ENCODE peak calls at places on chromosomes 13 and 19, in six cellular contexts. K is GM23338, R is aorta, Z is upper lobe of right lung, S is Peyer's patch, Q is right lobe of liver. I is an unnamed sample.

GRCh38 chr19:1069009-1069779 is 2.2 kb downstream of the ARHGAP45 start:
- DNase-seq in S (peak; percentile 89), K (no peak), R (peak; percentile 83), Z (peak; percentile 92), Q (peak; percentile 69), I (peak; percentile 73)

GRCh38 chr19:40392894-40393517 is 3.0 kb upstream of the HIPK4 start:
- DNase-seq in K (no peak), S (no peak), Z (peak; percentile 80), R (no peak), Q (no peak), I (no peak)

GRCh38 chr19:1395194-1396018 is 5.9 kb downstream of the GAMT start:
- DNase-seq in Z (no peak), R (peak; percentile 73), S (no peak), Q (peak; percentile 86), K (no peak), I (no peak)

GRCh38 chr13:42001580-42001979 is 40.7 kb upstream of the VWA8 start:
- DNase-seq in Z (peak; percentile 66), S (no peak), Q (no peak), R (no peak), K (peak; percentile 28), I (no peak)

GRCh38 chr13:23558675-23559536 is 11.3 kb upstream of the TNFRSF19 start:
- DNase-seq in S (no peak), K (peak; percentile 33), Z (peak; percentile 74), R (no peak), Q (no peak), I (no peak)

GRCh38 chr19:41753159-41753558 is 2.2 kb upstream of the CEACAM6 start:
- DNase-seq in Q (peak; percentile 56), Z (peak; percentile 88), S (peak; percentile 58), K (peak; percentile 85), R (peak; percentile 83), I (peak; percentile 84)

GRCh38 chr13:96967248-96967745 is 27.0 kb downstream of the OXGR1 start:
- DNase-seq in K (peak; percentile 72), Q (no peak), R (no peak), S (no peak), Z (no peak), I (no peak)

GRCh38 chr13:74696148-74696922 is 562.1 kb upstream of the KLF12 start:
- DNase-seq in K (peak; percentile 4), R (no peak), Z (no peak), S (no peak), Q (no peak), I (no peak)

GRCh38 chr19:52778811-52779210 is 7.8 kb downstream of the ZNF600 start:
- DNase-seq in S (no peak), Z (no peak), K (no peak), Q (no peak), R (no peak), I (no peak)

GRCh38 chr19:19343762-19344161 is 23.1 kb downstream of the MAU2 start:
- DNase-seq in Z (no peak), K (no peak), Q (no peak), S (no peak), R (no peak), I (no peak)

GRCh38 chr19:56066152-56067023 is 54.7 kb downstream of the ZNF787 start:
- DNase-seq in S (peak; percentile 40), K (peak; percentile 82), Q (peak; percentile 80), R (peak; percentile 90), Z (peak; percentile 83), I (peak; percentile 59)

GRCh38 chr19:43789029-43789428 is 8.3 kb upstream of the KCNN4 start:
- DNase-seq in Q (no peak), K (peak; percentile 80), R (peak; percentile 17), Z (no peak), S (no peak), I (no peak)

GRCh38 chr13:27359203-27359821 is 65.1 kb upstream of the GTF3A start:
- DNase-seq in Z (peak; percentile 77), R (peak; percentile 86), Q (peak; percentile 64), S (peak; percentile 64), K (peak; percentile 84), I (peak; percentile 69)

GRCh38 chr19:21256722-21257121 is 72.5 kb downstream of the ZNF708 start:
- DNase-seq in S (no peak), Q (no peak), K (peak; percentile 91), Z (no peak), R (no peak), I (no peak)

GRCh38 chr19:55472463-55472862 is 4.0 kb upstream of the ZNF628 start:
- DNase-seq in Z (no peak), K (no peak), Q (peak; percentile 13), S (no peak), R (no peak), I (no peak)

GRCh38 chr13:82800391-82800790 is 1081.9 kb downstream of the SLITRK1 start:
- DNase-seq in R (no peak), K (no peak), Q (no peak), Z (no peak), S (no peak), I (no peak)

GRCh38 chr13:48571121-48571901 is 38.4 kb upstream of the RCBTB2 start:
- DNase-seq in Q (no peak), S (no peak), Z (no peak), R (no peak), K (no peak), I (no peak)

GRCh38 chr19:13073263-13073662 is 29.4 kb downstream of the LYL1 start:
- DNase-seq in R (no peak), Z (no peak), K (no peak), Q (no peak), S (no peak), I (no peak)

GRCh38 chr19:49469828-49470614 is 4.0 kb upstream of the FLT3LG start:
- DNase-seq in R (no peak), Q (no peak), K (peak; percentile 53), S (peak; percentile 88), Z (no peak), I (peak; percentile 81)

GRCh38 chr13:64274481-64275217 is 2859.0 kb upstream of the PCDH20 start:
- DNase-seq in K (no peak), Z (no peak), Q (no peak), S (no peak), R (no peak), I (no peak)
- H3K27ac ChIP-seq in K (no peak overlapping the region), Z (no peak overlapping the region), Q (no peak overlapping the region), S (no peak overlapping the region), R (no peak overlapping the region), I (no peak overlapping the region)

DNA sequence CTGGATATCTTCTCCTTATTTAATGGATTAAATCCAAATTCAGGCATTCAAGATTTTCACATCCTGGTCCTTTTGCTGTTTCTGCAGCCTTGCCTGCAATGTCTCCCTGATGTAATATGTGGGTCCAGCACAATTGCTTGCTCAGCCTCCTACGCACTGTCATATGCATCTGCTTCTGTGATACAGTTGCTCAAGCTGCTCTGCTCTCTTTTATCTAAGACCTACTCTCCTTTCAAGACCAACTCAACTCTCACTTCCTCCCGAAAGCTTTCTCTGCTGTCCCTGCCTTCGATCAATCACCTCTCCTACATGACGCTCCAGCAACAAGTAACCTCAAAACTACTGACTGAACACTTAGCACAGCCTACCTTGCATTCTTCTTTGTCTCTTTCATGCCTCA is 138.2 kb downstream of the DCLK1 start:
- DNase-seq in R (no peak), Z (no peak), Q (no peak), S (no peak), K (no peak), I (no peak)
- H3K4me1 ChIP-seq in R (peaks cover 4% of the 10 kb centered on the region), Z (no peaks in the 10 kb centered on the region), Q (no peaks in the 10 kb centered on the region), S (no peaks in the 10 kb centered on the region), K (peaks cover 70% of the 10 kb centered on the region), I (no peaks in the 10 kb centered on the region)

GRCh38 chr13:40285634-40286033 is 380.8 kb downstream of the FOXO1 start:
- DNase-seq in K (no peak), S (no peak), Z (no peak), R (no peak), Q (no peak), I (no peak)

GRCh38 chr13:40288259-40288658 is 378.2 kb downstream of the FOXO1 start:
- DNase-seq in R (no peak), S (no peak), Q (no peak), K (no peak), Z (no peak), I (no peak)

GRCh38 chr13:40287428-40287827 is 379.0 kb downstream of the FOXO1 start:
- DNase-seq in S (no peak), K (no peak), R (no peak), Q (no peak), Z (no peak), I (no peak)

DNA sequence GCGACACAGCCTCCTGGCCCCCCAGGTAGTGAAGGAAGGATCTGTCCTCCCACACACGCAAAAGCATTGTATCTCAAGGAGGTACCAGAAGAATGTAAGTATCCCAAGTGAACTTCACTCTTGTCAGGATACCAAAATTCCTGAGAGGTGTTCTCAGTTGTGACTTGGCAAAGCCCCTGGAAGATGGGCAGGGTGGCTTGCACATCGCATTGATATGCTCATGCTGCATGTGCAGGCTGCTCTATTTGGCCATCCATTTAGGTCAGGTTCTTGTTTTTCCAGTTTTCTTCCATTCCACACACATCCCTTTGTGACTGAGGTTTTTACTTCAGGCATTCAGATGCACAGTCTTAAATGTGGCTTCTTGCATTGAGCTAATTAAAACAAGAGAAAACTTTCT is 382.8 kb downstream of the FOXO1 start:
- DNase-seq in S (no peak), Q (no peak), K (no peak), Z (no peak), R (no peak), I (no peak)
- H3K4me3 ChIP-seq in S (no peak overlapping the region), Q (no peak overlapping the region), K (no peak overlapping the region), Z (no peak overlapping the region), R (no peak overlapping the region), I (no peak overlapping the region)

GRCh38 chr13:43307221-43307920 is 284.0 kb downstream of the DNAJC15 start:
- DNase-seq in R (no peak), S (no peak), Q (no peak), Z (no peak), K (no peak), I (no peak)
- H3K27ac ChIP-seq in R (no peak overlapping the region), S (no peak overlapping the region), Q (no peak overlapping the region), Z (no peak overlapping the region), K (no peak overlapping the region), I (no peak overlapping the region)

DNA sequence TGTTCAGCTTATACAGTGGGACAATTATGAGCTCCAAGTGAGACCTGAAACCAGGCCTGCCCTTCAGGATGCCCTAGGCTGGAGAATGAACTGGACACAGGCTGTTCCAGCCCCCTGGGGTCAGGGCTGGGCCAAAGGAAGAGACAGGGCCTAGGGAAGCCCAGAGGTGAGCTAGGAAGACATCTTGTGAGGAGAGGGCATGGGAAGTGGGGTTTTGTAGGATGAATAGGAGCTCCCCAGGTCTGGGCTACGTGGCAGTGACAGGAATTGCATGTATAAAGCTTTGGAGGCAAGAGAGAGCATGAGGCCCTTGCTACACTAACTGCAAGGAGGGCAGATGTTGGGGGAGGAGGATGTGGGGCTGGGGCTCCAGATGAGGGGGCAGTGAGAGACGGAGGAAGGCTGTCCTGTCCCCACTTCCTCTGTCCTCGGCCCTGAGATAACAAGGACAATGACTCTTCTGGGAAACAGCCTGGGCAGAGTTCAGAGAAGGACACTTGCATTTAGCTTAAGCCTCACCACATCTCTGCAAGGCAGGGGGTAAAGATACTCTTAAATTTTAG is 1.5 kb upstream of the TBXA2R start:
- DNase-seq in K (no peak), Z (no peak), Q (no peak), S (no peak), R (no peak), I (no peak)
- H3K4me1 ChIP-seq in K (peaks cover 10% of the 10 kb centered on the region), Z (peaks cover 31% of the 10 kb centered on the region), Q (no peaks in the 10 kb centered on the region), S (peaks cover 40% of the 10 kb centered on the region), R (no peaks in the 10 kb centered on the region), I (peaks cover 22% of the 10 kb centered on the region)